ENCODE peak calls at places on chromosomes 6 and 20, in four cellular contexts. One of them, this sample, is unnamed.
A peak's percentile ranks its signal among the peaks of the same experiment; 100 is the strongest.

GRCh38 chr6:93017213-93017612 is 402.1 kb downstream of the EPHA7 start:
- DNase-seq in fibroblast of the conjunctiva: no peak
- DNase-seq in cardiac muscle cell: peak; percentile 9
- DNase-seq in foreskin keratinocyte: no peak
- DNase-seq in this sample: peak; percentile 19

GRCh38 chr6:4645713-4646356 is 130.4 kb upstream of the CDYL start:
- DNase-seq in cardiac muscle cell: no peak
- DNase-seq in fibroblast of the conjunctiva: no peak
- DNase-seq in foreskin keratinocyte: no peak
- DNase-seq in this sample: no peak

GRCh38 chr20:58818585-58819285 is 32.0 kb downstream of the GNAS-AS1 start:
- DNase-seq in cardiac muscle cell: peak; percentile 48
- DNase-seq in foreskin keratinocyte: peak; percentile 89
- DNase-seq in fibroblast of the conjunctiva: peak; percentile 17
- DNase-seq in this sample: no peak

GRCh38 chr20:50731930-50732690 is 730 bp downstream of the PARD6B start:
- DNase-seq in cardiac muscle cell: no peak
- DNase-seq in foreskin keratinocyte: no peak
- DNase-seq in fibroblast of the conjunctiva: no peak
- DNase-seq in this sample: peak; percentile 32

GRCh38 chr6:39251406-39251805 is 22.1 kb upstream of the KCNK5 start:
- DNase-seq in cardiac muscle cell: no peak
- DNase-seq in fibroblast of the conjunctiva: no peak
- DNase-seq in foreskin keratinocyte: no peak
- DNase-seq in this sample: no peak

GRCh38 chr6:40845588-40845987 is 193.4 kb downstream of the UNC5CL start:
- DNase-seq in fibroblast of the conjunctiva: peak; percentile 10
- DNase-seq in cardiac muscle cell: peak; percentile 58
- DNase-seq in foreskin keratinocyte: no peak
- DNase-seq in this sample: peak; percentile 61

GRCh38 chr6:158011980-158012566 is 30.4 kb downstream of the SYNJ2 start:
- DNase-seq in cardiac muscle cell: no peak
- DNase-seq in fibroblast of the conjunctiva: no peak
- DNase-seq in foreskin keratinocyte: no peak
- DNase-seq in this sample: no peak

GRCh38 chr20:10487354-10488115 is 52.4 kb downstream of the SLX4IP start:
- DNase-seq in fibroblast of the conjunctiva: no peak
- DNase-seq in foreskin keratinocyte: no peak
- DNase-seq in cardiac muscle cell: no peak
- DNase-seq in this sample: no peak

GRCh38 chr20:53738039-53738944 is 144.7 kb upstream of the ZNF217 start:
- DNase-seq in cardiac muscle cell: peak; percentile 85
- DNase-seq in foreskin keratinocyte: peak; percentile 75
- DNase-seq in fibroblast of the conjunctiva: peak; percentile 59
- DNase-seq in this sample: peak; percentile 79

GRCh38 chr6:35368038-35368887 is 25.9 kb downstream of the PPARD start:
- DNase-seq in foreskin keratinocyte: no peak
- DNase-seq in cardiac muscle cell: peak; percentile 46
- DNase-seq in fibroblast of the conjunctiva: no peak
- DNase-seq in this sample: no peak

GRCh38 chr6:30824698-30825097 is 59.6 kb upstream of the DDR1 start:
- DNase-seq in fibroblast of the conjunctiva: no peak
- DNase-seq in cardiac muscle cell: no peak
- DNase-seq in foreskin keratinocyte: no peak
- DNase-seq in this sample: no peak